ENCODE peak calls at places on chromosomes 7 and 10, in seven cellular contexts. F is fibroblast of lung, C is GM12878, X is osteoblast, P is Peyer's patch, M is esophagus squamous epithelium, T is colonic mucosa. R is an unnamed sample.

GRCh38 chr7:99473315-99473596 is 566 bp downstream of the ZNF789 start:
- DNase-seq in F (peak), C (peak), X (peak), P (no peak), M (no peak), T (peak), R (peak)

GRCh38 chr7:3914385-3914784 is 613.3 kb downstream of the SDK1 start:
- DNase-seq in F (no peak), C (no peak), X (no peak), P (no peak), M (no peak), T (no peak), R (no peak)

GRCh38 chr7:41584746-41585145 is 118.1 kb downstream of the INHBA start:
- DNase-seq in F (no peak), C (no peak), X (no peak), P (no peak), M (no peak), T (no peak), R (no peak)

GRCh38 chr10:87940210-87940609 is 76.8 kb downstream of the PTEN start:
- DNase-seq in F (no peak), C (no peak), X (no peak), P (no peak), M (no peak), T (no peak), R (no peak)

GRCh38 chr10:89207181-89207800 is at the start of gene CH25H:
- DNase-seq in F (peak), C (no peak), X (peak), P (peak), M (no peak), T (peak), R (peak)

GRCh38 chr10:123301077-123301875 is 147.1 kb downstream of the BUB3 start:
- DNase-seq in F (peak), C (no peak), X (peak), P (no peak), M (no peak), T (no peak), R (peak)

GRCh38 chr7:78620931-78621330 is 822.4 kb downstream of the PHTF2 start:
- DNase-seq in F (peak), C (no peak), X (no peak), P (no peak), M (no peak), T (no peak), R (peak)

GRCh38 chr7:29345590-29345989 is 151.0 kb downstream of the CHN2 start:
- DNase-seq in F (peak), C (no peak), X (no peak), P (no peak), M (no peak), T (peak), R (peak)

GRCh38 chr7:98323597-98324322 is 42.3 kb downstream of the BRI3 start:
- DNase-seq in F (peak), C (no peak), X (peak), P (no peak), M (no peak), T (no peak), R (peak)

GRCh38 chr7:155011081-155011480 is 8.2 kb upstream of the PAXIP1 start:
- DNase-seq in F (no peak), C (no peak), X (no peak), P (no peak), M (no peak), T (no peak), R (no peak)

GRCh38 chr7:36284470-36284869 is 105.2 kb upstream of the ANLN start:
- DNase-seq in F (no peak), C (no peak), X (peak), P (no peak), M (no peak), T (no peak), R (no peak)
- TF ChIP-seq CTCF in F (no peak), C (no peak), X (no peak), P (no peak), M (no peak), T (no peak), R (no peak)

DNA sequence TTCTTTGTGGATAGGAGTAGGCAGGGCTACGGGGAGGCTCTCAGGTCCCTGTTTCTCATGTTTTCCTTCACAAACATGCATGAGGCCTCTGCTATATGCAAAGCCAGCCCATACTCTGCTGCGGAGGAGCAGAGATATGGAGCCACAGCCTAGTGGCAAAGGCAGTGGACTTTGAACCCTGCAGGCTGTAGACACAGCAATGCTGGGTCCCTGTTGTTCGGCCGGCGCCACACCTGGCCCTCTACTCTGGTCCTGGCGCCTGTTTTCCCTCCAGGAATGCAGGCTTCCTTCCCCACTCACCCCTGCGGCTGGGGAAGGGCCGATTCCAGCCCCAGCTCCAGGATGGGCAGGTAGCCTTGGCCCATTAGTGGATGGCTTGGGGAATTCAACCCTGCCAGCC is 11.5 kb downstream of the CLRN3 start:
- DNase-seq in F (no peak), C (no peak), X (no peak), P (peak), M (no peak), T (peak), R (no peak)
- H3K4me3 ChIP-seq in F (no peak), C (no peak), X (no peak), P (no peak), M (no peak), T (no peak), R (no peak)

GRCh38 chr7:34596887-34597286 is 61.1 kb upstream of the NPSR1 start:
- DNase-seq in F (no peak), C (no peak), X (no peak), P (no peak), M (no peak), T (no peak), R (no peak)
- TF ChIP-seq CTCF in F (no peak), C (peak), X (no peak), P (no peak), M (no peak), T (peak), R (peak)

GRCh38 chr10:6082496-6083395 is 6.1 kb upstream of the RBM17 start:
- DNase-seq in F (no peak), C (no peak), X (no peak), P (no peak), M (no peak), T (no peak), R (peak)
- H3K4me3 ChIP-seq in F (no peak), C (no peak), X (no peak), P (no peak), M (no peak), T (no peak), R (no peak)

GRCh38 chr10:42753126-42753506 is 29.5 kb upstream of the BMS1 start:
- DNase-seq in F (peak), C (no peak), X (peak), P (peak), M (no peak), T (peak), R (peak)

GRCh38 chr10:42753507-42754154 is 29.0 kb upstream of the BMS1 start:
- DNase-seq in F (no peak), C (no peak), X (peak), P (no peak), M (no peak), T (peak), R (no peak)

GRCh38 chr10:42755591-42756093 is 27.0 kb upstream of the BMS1 start:
- DNase-seq in F (no peak), C (no peak), X (no peak), P (no peak), M (no peak), T (no peak), R (no peak)

GRCh38 chr10:42754155-42755027 is 28.2 kb upstream of the BMS1 start:
- DNase-seq in F (peak), C (no peak), X (peak), P (no peak), M (no peak), T (no peak), R (no peak)

GRCh38 chr10:42755028-42755451 is 27.6 kb upstream of the BMS1 start:
- DNase-seq in F (no peak), C (no peak), X (no peak), P (no peak), M (no peak), T (no peak), R (no peak)
- TF ChIP-seq CTCF in F (no peak), C (no peak), X (no peak), P (no peak), M (no peak), T (no peak), R (no peak)

GRCh38 chr7:27251136-27251512 is 8.5 kb downstream of the EVX1 start:
- DNase-seq in F (no peak), C (no peak), X (peak), P (no peak), M (no peak), T (no peak), R (no peak)
- H3K4me3 ChIP-seq in F (no peak), C (no peak), X (no peak), P (no peak), M (peak), T (no peak), R (no peak)

DNA sequence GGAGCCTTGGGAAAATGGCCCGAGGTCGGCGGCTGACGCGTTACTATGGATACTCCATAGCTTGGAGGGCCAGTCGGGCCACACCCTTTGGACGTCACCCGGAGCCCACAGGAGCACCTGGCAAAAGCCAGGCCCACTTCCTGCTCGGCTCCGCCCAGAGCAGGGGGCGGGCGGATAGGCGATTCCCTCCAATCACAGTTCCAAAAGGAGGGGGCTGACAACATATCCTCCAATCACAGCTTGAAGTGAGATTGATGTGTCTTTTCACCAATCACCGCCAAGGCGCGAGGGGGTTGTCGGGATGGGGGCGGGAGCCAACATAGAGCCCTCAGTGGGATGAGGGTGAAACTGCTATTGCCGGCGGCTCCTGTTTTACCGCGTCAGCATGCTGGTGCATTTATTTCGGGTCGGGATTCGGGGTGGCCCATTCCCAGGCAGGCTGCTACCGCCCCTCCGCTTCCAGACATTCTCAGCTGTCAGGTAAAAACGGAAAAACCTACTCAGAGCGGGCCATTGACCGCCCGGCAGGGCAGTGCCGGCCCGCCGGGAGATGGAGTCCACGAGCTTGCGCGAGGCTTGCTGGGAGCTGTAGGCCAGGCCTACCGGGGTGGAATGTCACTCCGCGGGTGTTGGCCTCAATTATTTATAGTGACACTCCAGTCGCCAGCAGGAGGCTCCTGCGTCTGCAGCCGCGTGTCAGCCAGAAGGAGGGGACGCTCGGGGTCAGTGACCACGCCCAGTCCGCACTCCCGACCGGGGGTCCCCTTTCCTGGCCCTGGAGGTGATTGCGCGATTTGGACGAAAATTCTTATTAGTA is at the start of gene ABCB8:
- DNase-seq in F (peak), C (peak), X (peak), P (peak), M (peak), T (peak), R (peak)
- TF ChIP-seq CTCF in F (peak), C (peak), X (peak), P (peak), M (peak), T (peak), R (peak)

GRCh38 chr7:130912086-130912909 is 178.3 kb upstream of the KLF14 start:
- DNase-seq in F (peak), C (no peak), X (no peak), P (no peak), M (no peak), T (no peak), R (peak)
- H3K4me3 ChIP-seq in F (peak), C (peak), X (peak), P (peak), M (peak), T (peak), R (peak)

DNA sequence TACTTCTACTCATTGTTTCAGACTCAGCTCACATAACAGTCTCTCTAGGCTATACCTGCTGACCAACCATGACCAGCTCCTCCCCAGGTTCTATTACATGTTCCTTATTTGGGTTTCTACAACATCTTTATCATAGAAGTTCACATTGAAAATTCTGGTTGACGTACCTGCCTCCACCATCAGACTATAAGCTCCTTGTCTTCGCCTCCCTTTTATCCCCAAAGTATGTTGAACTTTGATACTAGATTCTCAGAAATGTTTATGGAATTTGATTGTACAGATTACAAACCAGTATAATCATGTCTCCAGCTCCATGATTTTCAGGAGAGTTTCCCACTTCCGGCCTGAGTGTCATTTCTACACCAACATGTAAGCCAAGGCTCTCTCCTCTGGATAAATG is 15.0 kb downstream of the NPSR1 start:
- DNase-seq in F (no peak), C (no peak), X (no peak), P (no peak), M (no peak), T (no peak), R (no peak)
- TF ChIP-seq CTCF in F (no peak), C (no peak), X (no peak), P (no peak), M (no peak), T (no peak), R (no peak)

DNA sequence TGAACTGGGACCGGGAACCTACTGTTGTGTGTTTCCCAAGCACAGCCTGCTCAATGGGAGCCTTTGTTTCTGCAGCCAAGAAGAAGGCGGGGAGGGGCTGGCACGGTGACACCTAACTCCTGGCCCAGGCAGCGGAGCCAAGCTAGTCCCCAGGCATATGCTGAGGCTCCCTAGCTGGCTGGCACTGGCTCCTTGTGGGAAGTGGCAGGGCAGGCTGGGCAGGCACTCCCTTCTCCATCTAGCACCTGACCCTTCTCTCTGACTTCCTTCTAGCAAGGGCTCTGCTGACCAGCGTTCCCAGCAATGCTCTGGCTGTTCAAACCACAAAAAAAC is 325.0 kb downstream of the PLXNA4 start:
- DNase-seq in F (peak), C (no peak), X (no peak), P (no peak), M (no peak), T (peak), R (no peak)
- H3K4me3 ChIP-seq in F (no peak), C (no peak), X (no peak), P (no peak), M (no peak), T (no peak), R (no peak)